ENCODE peak calls at places on chromosomes 4 and X, in nine cellular contexts. K is heart right ventricle, W is neural progenitor cell, Z is pancreas, P is upper lobe of right lung, O is K562, Y is A549, A is esophagus squamous epithelium, F is esophagus muscularis mucosa. Q is an unnamed sample.

GRCh38 chrX:40661489-40661888 is 14.1 kb upstream of the CXorf38 start:
- DNase-seq in K (no peak), W (no peak), Z (no peak), P (no peak), O (no peak), Y (no peak), A (no peak), F (no peak), Q (no peak)

GRCh38 chr4:113537183-113537977 is 224.2 kb downstream of the CAMK2D start:
- DNase-seq in K (no peak), W (no peak), Z (no peak), P (no peak), O (no peak), Y (no peak), A (no peak), F (no peak), Q (no peak)

GRCh38 chrX:41180194-41180902 is 95.1 kb downstream of the USP9X start:
- DNase-seq in K (no peak), W (peak), Z (no peak), P (no peak), O (peak), Y (peak), A (no peak), F (no peak), Q (peak)

GRCh38 chr4:16818005-16818404 is 80.4 kb downstream of the LDB2 start:
- DNase-seq in K (no peak), W (no peak), Z (no peak), P (no peak), O (no peak), Y (no peak), A (no peak), F (no peak), Q (no peak)

GRCh38 chrX:64093761-64094160 is 111.7 kb downstream of the AMER1 start:
- DNase-seq in K (no peak), W (peak), Z (no peak), P (no peak), O (no peak), Y (peak), A (no peak), F (no peak), Q (no peak)

GRCh38 chrX:106874075-106874474 is 29.1 kb downstream of the RIPPLY1 start:
- DNase-seq in K (no peak), W (peak), Z (no peak), P (no peak), O (no peak), Y (peak), A (no peak), F (no peak), Q (no peak)

GRCh38 chr4:166075599-166075998 is 202.6 kb downstream of the TLL1 start:
- DNase-seq in K (no peak), W (no peak), Z (no peak), P (no peak), O (no peak), Y (no peak), A (no peak), F (no peak), Q (no peak)

GRCh38 chr4:176839656-176840055 is 46.9 kb upstream of the VEGFC start:
- DNase-seq in K (no peak), W (no peak), Z (no peak), P (no peak), O (no peak), Y (no peak), A (no peak), F (no peak), Q (no peak)

GRCh38 chr4:143701365-143701764 is 890 bp upstream of the FREM3 start:
- DNase-seq in K (no peak), W (no peak), Z (no peak), P (no peak), O (no peak), Y (no peak), A (no peak), F (no peak), Q (no peak)

GRCh38 chrX:41723821-41724220 is at the start of gene GPR82:
- DNase-seq in K (no peak), W (no peak), Z (no peak), P (no peak), O (no peak), Y (no peak), A (no peak), F (no peak), Q (no peak)

GRCh38 chr4:151004222-151004621 is 10.9 kb downstream of the LRBA start:
- DNase-seq in K (no peak), W (no peak), Z (no peak), P (no peak), O (no peak), Y (no peak), A (no peak), F (no peak), Q (no peak)

GRCh38 chrX:69556094-69557011 is 52.2 kb downstream of the NALF2 start:
- DNase-seq in K (no peak), W (no peak), Z (no peak), P (no peak), O (peak), Y (peak), A (no peak), F (no peak), Q (no peak)

GRCh38 chr4:181281451-181281850 is 961.8 kb upstream of the TENM3 start:
- DNase-seq in K (no peak), W (no peak), Z (no peak), P (no peak), O (no peak), Y (no peak), A (no peak), F (no peak), Q (no peak)

GRCh38 chr4:55859711-55860110 is 6.3 kb downstream of the EXOC1 start:
- DNase-seq in K (no peak), W (no peak), Z (no peak), P (no peak), O (no peak), Y (no peak), A (no peak), F (no peak), Q (no peak)

GRCh38 chr4:123705419-123705818 is 308.8 kb downstream of the SPRY1 start:
- DNase-seq in K (no peak), W (no peak), Z (no peak), P (no peak), O (no peak), Y (no peak), A (no peak), F (no peak), Q (no peak)

GRCh38 chr4:123701046-123701445 is 304.5 kb downstream of the SPRY1 start:
- DNase-seq in K (no peak), W (no peak), Z (no peak), P (no peak), O (no peak), Y (no peak), A (no peak), F (no peak), Q (no peak)

GRCh38 chr4:123696712-123697111 is 300.1 kb downstream of the SPRY1 start:
- DNase-seq in K (no peak), W (no peak), Z (no peak), P (no peak), O (no peak), Y (no peak), A (no peak), F (no peak), Q (no peak)

GRCh38 chr4:123699823-123700822 is 303.5 kb downstream of the SPRY1 start:
- DNase-seq in K (no peak), W (peak), Z (no peak), P (no peak), O (no peak), Y (no peak), A (no peak), F (no peak), Q (no peak)
- H3K4me3 ChIP-seq in K (no peak), W (no peak), Z (no peak), P (no peak), O (no peak), Y (no peak), A (no peak), F (peak), Q (no peak)

GRCh38 chrX:57607295-57608187 is 15.7 kb downstream of the ZXDB start:
- DNase-seq in K (no peak), W (peak), Z (no peak), P (no peak), O (no peak), Y (no peak), A (no peak), F (no peak), Q (no peak)
- H3K4me3 ChIP-seq in K (no peak), W (peak), Z (no peak), P (no peak), O (peak), Y (no peak), A (no peak), F (no peak), Q (no peak)

DNA sequence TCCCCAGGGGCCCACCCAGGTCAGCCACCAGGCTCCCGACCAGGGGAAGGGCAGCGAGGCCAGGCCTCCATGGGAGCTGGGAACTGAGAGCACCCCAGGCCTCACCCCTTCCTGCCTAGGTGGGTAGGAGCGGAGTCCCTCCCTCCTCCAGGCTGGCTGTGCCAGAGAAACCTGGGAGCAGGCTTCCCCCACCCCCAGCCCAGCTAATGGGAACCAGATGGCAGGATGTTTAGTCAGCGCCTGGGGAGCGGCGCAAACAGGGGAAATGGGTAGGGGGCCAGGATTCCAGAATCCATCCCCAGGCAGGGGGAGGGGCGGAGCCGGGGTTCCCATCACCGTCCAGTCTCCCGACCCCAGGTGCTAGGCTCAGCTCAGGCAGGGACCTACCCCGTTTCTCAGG is 6.7 kb upstream of the HAUS7 start:
- DNase-seq in K (no peak), W (no peak), Z (no peak), P (no peak), O (no peak), Y (no peak), A (no peak), F (no peak), Q (no peak)
- H3K4me3 ChIP-seq in K (no peak), W (no peak), Z (no peak), P (no peak), O (no peak), Y (no peak), A (no peak), F (no peak), Q (no peak)

GRCh38 chrX:140765043-140765784 is 55.7 kb downstream of the LINC00632 start:
- DNase-seq in K (no peak), W (peak), Z (no peak), P (no peak), O (no peak), Y (peak), A (no peak), F (no peak), Q (no peak)

GRCh38 chrX:140767646-140768045 is 58.1 kb downstream of the LINC00632 start:
- DNase-seq in K (no peak), W (no peak), Z (no peak), P (no peak), O (no peak), Y (peak), A (no peak), F (no peak), Q (no peak)

GRCh38 chrX:140766024-140766611 is 56.6 kb downstream of the LINC00632 start:
- DNase-seq in K (peak), W (peak), Z (peak), P (peak), O (peak), Y (peak), A (no peak), F (no peak), Q (peak)

GRCh38 chrX:140762061-140762460 is 52.5 kb downstream of the LINC00632 start:
- DNase-seq in K (no peak), W (peak), Z (no peak), P (no peak), O (peak), Y (peak), A (no peak), F (no peak), Q (peak)

DNA sequence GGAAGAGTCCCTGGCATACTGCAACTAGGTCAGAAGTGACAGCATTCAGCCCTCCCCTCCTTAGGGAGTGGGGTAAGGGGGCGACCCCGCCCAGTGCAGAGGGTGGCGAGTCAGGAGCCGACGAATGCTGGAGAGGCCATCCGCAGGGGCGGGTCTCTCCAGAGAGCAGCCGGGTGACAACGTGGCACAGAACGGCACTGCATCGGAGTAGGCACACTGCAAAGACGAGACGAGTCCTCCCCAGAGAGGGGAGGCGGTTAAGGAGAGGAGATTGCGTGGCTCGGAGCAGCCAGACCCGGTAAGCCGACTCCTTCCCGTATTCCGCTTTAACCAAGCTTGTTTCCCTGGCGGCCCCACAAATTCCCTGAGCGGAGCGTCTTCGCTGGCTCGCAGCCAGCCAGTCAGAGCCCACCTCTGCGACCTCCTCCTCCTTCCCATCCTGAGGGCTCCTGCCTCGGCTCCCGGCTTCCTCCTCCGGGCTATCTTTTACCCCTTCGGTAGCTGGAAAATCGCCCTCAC is 54.9 kb downstream of the LINC00632 start:
- DNase-seq in K (peak), W (peak), Z (peak), P (no peak), O (peak), Y (peak), A (no peak), F (no peak), Q (no peak)
- H3K4me3 ChIP-seq in K (peak), W (peak), Z (peak), P (peak), O (no peak), Y (peak), A (peak), F (peak), Q (peak)